ENCODE peak calls at places on chromosomes 11 and 22, in seven cellular contexts. V is AG09319, J is fibroblast of the aortic adventitia, S is Calu3, Y is cardiac fibroblast, F is SK-N-SH, G is IMR-90. E is an unnamed sample.

GRCh38 chr11:123527526-123527925 is 97.5 kb downstream of the GRAMD1B start:
- DNase-seq in V (no peak), J (no peak), S (no peak), G (no peak), Y (no peak), F (no peak), E (no peak)

GRCh38 chr11:68212421-68213134 is 518 bp downstream of the KMT5B start:
- DNase-seq in V (peak), S (peak), G (peak), Y (peak), J (peak), F (peak), E (peak)

GRCh38 chr22:36860438-36860820 is 377 bp upstream of the NCF4 start:
- DNase-seq in J (no peak), Y (no peak), G (no peak), F (no peak), S (no peak), V (no peak), E (no peak)

GRCh38 chr11:112160452-112160851 is 3.4 kb downstream of the IL18 start:
- DNase-seq in Y (no peak), F (no peak), S (no peak), J (no peak), G (no peak), V (no peak), E (no peak)

GRCh38 chr11:128318856-128319474 is 268.4 kb downstream of the ETS1 start:
- DNase-seq in G (peak), Y (peak), V (no peak), J (no peak), S (no peak), F (no peak), E (no peak)

GRCh38 chr11:33899383-33900037 is 7.6 kb upstream of the LMO2 start:
- DNase-seq in G (peak), J (peak), F (peak), V (peak), Y (peak), S (no peak), E (peak)

GRCh38 chr11:95364324-95365295 is 133.6 kb upstream of the SESN3 start:
- DNase-seq in J (peak), V (no peak), Y (peak), F (peak), S (peak), G (no peak), E (no peak)

GRCh38 chr11:110123003-110123402 is 29.8 kb downstream of the ZC3H12C start:
- DNase-seq in G (peak), V (no peak), S (no peak), Y (peak), F (no peak), J (peak), E (peak)

GRCh38 chr22:17672417-17672991 is 33.9 kb downstream of the BCL2L13 start:
- DNase-seq in S (no peak), Y (no peak), G (peak), J (peak), V (peak), F (peak), E (no peak)

GRCh38 chr11:122068096-122068495 is 47.9 kb downstream of the BLID start:
- DNase-seq in V (no peak), Y (no peak), J (no peak), G (no peak), F (no peak), S (no peak), E (peak)

GRCh38 chr22:37419916-37420655 is 7.2 kb downstream of the ELFN2 start:
- DNase-seq in J (no peak), S (peak), Y (no peak), F (peak), V (no peak), G (peak), E (no peak)

GRCh38 chr11:26931248-26931631 is 62.7 kb upstream of the FIBIN start:
- DNase-seq in S (no peak), G (peak), Y (peak), V (no peak), J (no peak), F (no peak), E (peak)

GRCh38 chr11:113349528-113349927 is 35.1 kb downstream of the TTC12 start:
- DNase-seq in V (no peak), J (no peak), F (no peak), S (no peak), G (no peak), Y (no peak), E (no peak)

GRCh38 chr11:450809-451451 is 851 bp downstream of the PTDSS2 start:
- DNase-seq in S (peak), V (no peak), Y (peak), G (peak), F (peak), J (peak), E (peak)

GRCh38 chr11:130904380-130904779 is 11.9 kb downstream of the SNX19 start:
- DNase-seq in V (no peak), F (peak), G (no peak), J (no peak), S (no peak), Y (peak), E (no peak)

GRCh38 chr22:47367993-47368945 is 605.8 kb downstream of the TBC1D22A start:
- DNase-seq in J (no peak), S (no peak), F (no peak), V (no peak), G (no peak), Y (no peak), E (no peak)

GRCh38 chr11:133695376-133695775 is 149.9 kb downstream of the SPATA19 start:
- DNase-seq in Y (no peak), F (no peak), S (no peak), G (no peak), J (no peak), V (no peak), E (no peak)

GRCh38 chr22:45579306-45579705 is 76.6 kb downstream of the FBLN1 start:
- DNase-seq in F (no peak), Y (no peak), V (no peak), J (no peak), G (no peak), S (no peak), E (no peak)

GRCh38 chr11:108734956-108735559 is 70.2 kb downstream of the DDX10 start:
- DNase-seq in J (no peak), F (peak), Y (peak), V (no peak), G (peak), S (no peak), E (no peak)

GRCh38 chr11:44466531-44467179 is 98.8 kb upstream of the CD82 start:
- DNase-seq in F (no peak), V (no peak), J (no peak), G (no peak), Y (no peak), S (no peak), E (no peak)

GRCh38 chr22:46070722-46071450 is 79.4 kb upstream of the PPARA start:
- DNase-seq in Y (peak), V (no peak), F (peak), S (peak), G (peak), J (peak), E (peak)

GRCh38 chr11:119721129-119722120 is 7.6 kb downstream of the NECTIN1 start:
- DNase-seq in G (no peak), F (peak), V (no peak), Y (peak), J (peak), S (peak), E (peak)

DNA sequence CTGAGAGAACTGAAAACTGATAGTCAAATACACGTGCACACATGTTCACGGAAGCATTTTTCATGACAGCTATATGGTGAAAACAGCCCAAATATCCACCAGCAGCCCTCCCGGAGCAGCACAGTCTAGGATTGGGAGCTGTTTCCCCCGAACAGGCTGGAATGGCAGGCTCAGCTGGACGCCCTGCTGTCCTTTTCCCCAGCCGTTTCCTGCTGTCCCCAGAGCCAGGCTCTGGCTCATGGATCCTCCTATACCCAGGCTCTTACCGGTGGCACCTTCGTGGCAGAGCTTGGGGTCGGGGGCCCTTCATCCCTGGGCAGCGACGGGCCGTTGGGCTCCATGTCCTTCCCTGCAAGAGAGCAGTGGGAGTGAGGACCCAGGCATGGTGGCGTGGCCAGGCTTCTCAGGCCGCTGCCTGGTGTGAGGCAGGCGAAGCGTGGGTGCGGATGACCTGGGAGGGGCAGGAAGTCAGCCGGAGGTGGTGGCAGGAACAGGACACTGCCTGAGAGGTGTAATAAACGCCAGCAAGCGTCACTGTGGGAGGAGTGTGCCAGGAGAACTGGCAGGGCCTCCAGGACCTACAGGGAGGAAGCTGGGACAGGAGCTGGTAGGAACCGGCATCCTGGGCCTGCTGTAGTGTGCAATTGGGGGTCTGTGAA is 38.8 kb downstream of the OSBPL5 start:
- DNase-seq in V (no peak), F (no peak), Y (no peak), S (no peak), J (no peak), G (no peak), E (no peak)
- TF ChIP-seq CTCF in V (no peak), F (no peak), Y (no peak), S (no peak), J (no peak), G (no peak), E (no peak)

GRCh38 chr11:116537736-116538135 is 235.1 kb downstream of the BUD13 start:
- DNase-seq in G (no peak), V (no peak), S (no peak), J (no peak), F (no peak), Y (no peak), E (no peak)

GRCh38 chr11:116535120-116535519 is 237.7 kb downstream of the BUD13 start:
- DNase-seq in Y (no peak), V (no peak), J (no peak), F (no peak), G (no peak), S (no peak), E (no peak)

GRCh38 chr11:116535954-116536353 is 236.8 kb downstream of the BUD13 start:
- DNase-seq in S (no peak), J (no peak), F (no peak), G (no peak), Y (no peak), V (no peak), E (no peak)

GRCh38 chr11:116537121-116537520 is 235.7 kb downstream of the BUD13 start:
- DNase-seq in J (no peak), V (no peak), F (no peak), Y (no peak), S (no peak), G (no peak), E (no peak)

DNA sequence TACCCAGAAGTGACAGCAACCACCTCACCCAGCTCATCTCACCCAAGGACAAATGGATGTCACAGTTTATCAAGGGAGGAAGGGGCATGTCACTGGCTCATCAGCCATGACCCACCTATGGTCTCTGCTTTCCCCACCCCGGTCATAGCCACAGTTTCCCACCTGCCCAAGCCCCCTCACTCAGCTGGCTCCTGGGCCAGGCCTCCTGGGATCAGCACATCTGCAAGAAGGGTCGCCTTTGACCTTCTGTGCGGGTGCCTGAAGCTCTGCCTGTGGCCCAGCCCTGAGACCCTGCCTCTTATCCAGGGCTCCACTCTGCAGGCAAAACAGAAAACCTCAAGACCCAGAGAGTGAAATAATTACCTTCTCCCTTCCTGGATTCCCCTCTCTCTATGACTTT is 236.4 kb downstream of the BUD13 start:
- DNase-seq in V (no peak), G (no peak), Y (no peak), S (no peak), J (no peak), F (no peak), E (no peak)
- TF ChIP-seq CTCF in V (no peak), G (no peak), Y (no peak), S (no peak), J (no peak), F (no peak), E (no peak)

GRCh38 chr11:17831883-17832282 is 97.3 kb downstream of the KCNC1 start:
- DNase-seq in F (no peak), G (no peak), V (no peak), Y (no peak), J (no peak), S (no peak), E (no peak)

GRCh38 chr11:17831228-17831627 is 96.6 kb downstream of the KCNC1 start:
- DNase-seq in Y (no peak), J (no peak), F (no peak), V (no peak), S (no peak), G (no peak), E (no peak)

GRCh38 chr11:17828311-17828751 is 93.8 kb downstream of the KCNC1 start:
- DNase-seq in V (no peak), G (peak), F (no peak), S (no peak), J (peak), Y (no peak), E (peak)

GRCh38 chr11:17822021-17822781 is 87.6 kb downstream of the KCNC1 start:
- DNase-seq in V (peak), S (no peak), J (peak), G (peak), F (no peak), Y (peak), E (peak)

DNA sequence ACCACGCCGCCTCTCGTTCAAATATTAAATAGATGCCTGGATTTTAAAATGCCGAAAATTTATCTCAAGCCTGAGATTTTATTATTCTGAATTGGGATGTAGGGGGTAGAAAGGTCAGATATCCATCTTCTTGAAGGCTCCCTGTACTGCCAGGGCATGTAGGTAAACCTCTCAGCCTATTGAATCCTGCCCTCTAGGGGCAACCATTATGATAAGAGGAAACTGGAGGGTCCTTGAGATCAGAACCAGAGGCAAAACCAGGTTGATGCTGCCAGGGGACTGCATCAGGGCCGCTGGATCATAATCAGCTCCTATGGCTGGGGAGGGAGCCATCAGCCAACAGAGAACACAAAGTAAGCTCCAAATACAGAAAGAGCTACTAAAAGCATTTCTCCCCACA is 92.4 kb downstream of the KCNC1 start:
- DNase-seq in G (no peak), Y (no peak), V (no peak), S (no peak), F (peak), J (no peak), E (no peak)
- TF ChIP-seq CTCF in G (peak), Y (peak), V (no peak), S (no peak), F (peak), J (no peak), E (no peak)

DNA sequence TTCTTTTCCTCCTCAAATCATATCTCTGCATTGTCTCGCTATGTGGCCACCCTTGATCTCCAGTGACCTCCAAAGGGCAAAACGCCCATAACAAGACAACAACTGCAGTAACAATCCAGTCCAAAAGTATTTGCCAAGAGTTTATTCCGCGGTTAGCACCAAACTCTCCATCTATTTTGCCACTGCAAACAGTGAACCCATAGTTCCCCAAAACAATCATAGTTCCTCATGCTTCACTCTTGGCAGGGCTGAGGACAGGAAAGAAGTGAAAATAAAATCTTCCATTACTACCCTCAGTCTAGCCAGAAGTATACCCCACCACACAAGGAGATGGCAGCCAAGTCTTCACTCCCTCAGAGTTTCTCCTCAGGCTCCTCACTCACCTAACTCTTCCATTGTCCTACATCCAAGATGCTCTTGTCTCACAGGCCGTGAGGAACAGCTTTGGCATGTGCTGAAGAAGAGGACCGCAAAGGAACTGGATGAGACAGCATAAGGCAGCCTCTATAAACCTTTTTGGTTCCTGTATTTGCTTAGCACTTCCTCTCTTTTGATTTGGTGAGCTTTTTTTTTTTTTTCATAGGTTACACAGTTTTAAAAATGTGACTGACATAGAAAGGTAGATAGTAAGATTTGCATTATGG is at the start of gene LPXN:
- DNase-seq in S (no peak), J (peak), V (no peak), F (no peak), G (peak), Y (peak), E (peak)
- TF ChIP-seq CTCF in S (no peak), J (no peak), V (no peak), F (no peak), G (no peak), Y (no peak), E (no peak)

DNA sequence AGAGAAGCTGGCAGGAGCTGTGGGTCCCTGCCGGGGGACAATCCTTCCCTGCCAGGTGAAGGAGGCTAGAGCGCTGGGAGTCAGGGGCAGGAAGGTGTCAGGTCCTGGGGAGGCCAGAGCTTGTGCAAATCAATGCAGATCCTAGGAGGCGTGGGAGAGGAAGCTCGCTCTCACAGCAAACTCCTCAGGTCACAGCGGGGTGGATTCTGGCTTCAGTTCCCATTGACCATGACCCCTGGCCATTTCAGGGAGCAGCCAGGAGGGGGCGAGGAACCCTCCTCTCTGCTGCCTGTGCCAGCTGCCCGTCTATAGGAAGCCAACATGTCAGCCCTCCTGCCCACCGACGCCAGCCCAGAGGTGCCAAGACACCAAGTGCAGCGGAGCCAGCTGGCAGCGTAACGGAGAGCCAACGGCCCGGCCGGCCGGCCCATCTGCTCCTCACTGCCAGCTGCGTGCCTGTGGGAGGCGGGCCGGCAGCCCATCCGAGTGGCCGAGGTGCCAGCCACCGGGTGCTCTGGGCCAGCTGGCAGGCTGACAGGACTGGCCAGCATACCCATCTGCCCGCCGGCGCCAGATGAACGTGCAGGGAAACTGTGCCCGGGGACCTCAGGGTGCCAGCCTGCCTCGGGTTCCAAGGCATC is 374.9 kb downstream of the MIAT start:
- DNase-seq in Y (no peak), V (no peak), S (no peak), J (no peak), G (no peak), F (peak), E (no peak)
- TF ChIP-seq CTCF in Y (peak), V (peak), S (no peak), J (peak), G (no peak), F (peak), E (peak)

GRCh38 chr11:64917663-64917995 is 620 bp upstream of the ATG2A start:
- DNase-seq in S (no peak), Y (no peak), F (no peak), J (no peak), G (no peak), V (no peak), E (no peak)

GRCh38 chr11:64916040-64916847 is 765 bp downstream of the ATG2A start:
- DNase-seq in Y (peak), V (no peak), S (peak), G (peak), J (peak), F (peak), E (peak)

GRCh38 chr11:64916848-64917662 is at the start of gene ATG2A:
- DNase-seq in Y (peak), G (peak), F (peak), J (peak), V (peak), S (peak), E (peak)

GRCh38 chr11:64919627-64920026 is 2.6 kb upstream of the ATG2A start:
- DNase-seq in Y (no peak), S (no peak), F (no peak), G (no peak), J (no peak), V (no peak), E (no peak)

GRCh38 chr11:64918056-64918455 is 1.0 kb upstream of the ATG2A start:
- DNase-seq in V (no peak), F (no peak), Y (peak), G (peak), S (no peak), J (peak), E (peak)
- TF ChIP-seq CTCF in V (peak), F (peak), Y (peak), G (peak), S (no peak), J (peak), E (peak)

DNA sequence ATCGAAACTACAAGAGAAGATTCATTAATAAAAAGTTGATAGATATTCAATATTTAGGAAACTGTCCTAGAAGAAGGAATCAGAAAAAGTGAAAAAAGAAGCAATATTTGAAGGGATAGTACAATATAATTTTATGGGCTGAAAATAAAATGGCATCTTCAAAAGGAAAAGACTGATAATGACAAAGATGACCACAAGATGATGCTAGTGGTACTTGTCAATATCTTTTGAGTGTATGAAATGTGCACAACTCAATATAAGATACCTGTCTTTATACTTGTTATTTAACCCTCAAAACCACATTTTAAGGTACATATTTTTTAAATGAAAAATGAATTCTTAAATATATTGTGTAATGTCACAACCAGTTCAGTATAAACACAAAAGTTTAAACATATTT is 1059.6 kb upstream of the RAG2 start:
- DNase-seq in Y (peak), F (peak), G (peak), J (peak), V (no peak), S (no peak), E (no peak)
- TF ChIP-seq CTCF in Y (peak), F (peak), G (peak), J (peak), V (peak), S (no peak), E (peak)